ENCODE peak calls at places on chromosomes 11 and 22, in five cellular contexts. L is kidney epithelial cell, H is heart left ventricle, M is AG04450, W is psoas muscle. E is an unnamed sample.

GRCh38 chr22:44595841-44596341 is 97.9 kb upstream of the RTL6 start:
- DNase-seq in M (no peak), H (no peak), W (no peak), L (peak; percentile 47), E (no peak)

GRCh38 chr11:129460714-129461113 is 85.1 kb downstream of the BARX2 start:
- DNase-seq in M (no peak), W (no peak), L (no peak), H (no peak), E (no peak)

GRCh38 chr22:50551160-50551752 is 5.6 kb downstream of the KLHDC7B start:
- DNase-seq in M (no peak), W (no peak), L (no peak), H (no peak), E (no peak)

GRCh38 chr11:132125855-132126841 is 755.7 kb downstream of the NTM start:
- DNase-seq in H (no peak), W (peak; percentile 22), M (no peak), L (no peak), E (no peak)

GRCh38 chr11:121393855-121394254 is 58.3 kb upstream of the SORL1 start:
- DNase-seq in H (no peak), M (no peak), W (no peak), L (no peak), E (no peak)

GRCh38 chr11:11313426-11313825 is 39.6 kb downstream of the CSNK2A3 start:
- DNase-seq in M (no peak), H (no peak), W (peak; percentile 29), L (peak; percentile 45), E (peak; percentile 59)

GRCh38 chr11:70669871-70670683 is 271.7 kb downstream of the CTTN start:
- DNase-seq in W (no peak), M (no peak), L (no peak), H (no peak), E (no peak)

GRCh38 chr11:61733120-61733978 is 19.1 kb upstream of the MYRF start:
- DNase-seq in H (peak; percentile 87), W (peak; percentile 87), M (peak; percentile 44), L (no peak), E (peak; percentile 35)

GRCh38 chr11:115497303-115497702 is 6.9 kb downstream of the CADM1 start:
- DNase-seq in W (no peak), L (no peak), M (no peak), H (no peak), E (no peak)
- H3K4me3 ChIP-seq in W (no peak overlapping the region), L (no peak overlapping the region), M (no peak overlapping the region), H (no peak overlapping the region), E (no peak overlapping the region)

GRCh38 chr11:122656631-122657101 is 1.1 kb downstream of the UBASH3B start:
- DNase-seq in L (no peak), H (peak; percentile 44), M (no peak), W (peak; percentile 35), E (no peak)
- TF ChIP-seq CTCF in L (no peak), H (no peak), M (peak; percentile 19), W (no peak), E (no peak)

DNA sequence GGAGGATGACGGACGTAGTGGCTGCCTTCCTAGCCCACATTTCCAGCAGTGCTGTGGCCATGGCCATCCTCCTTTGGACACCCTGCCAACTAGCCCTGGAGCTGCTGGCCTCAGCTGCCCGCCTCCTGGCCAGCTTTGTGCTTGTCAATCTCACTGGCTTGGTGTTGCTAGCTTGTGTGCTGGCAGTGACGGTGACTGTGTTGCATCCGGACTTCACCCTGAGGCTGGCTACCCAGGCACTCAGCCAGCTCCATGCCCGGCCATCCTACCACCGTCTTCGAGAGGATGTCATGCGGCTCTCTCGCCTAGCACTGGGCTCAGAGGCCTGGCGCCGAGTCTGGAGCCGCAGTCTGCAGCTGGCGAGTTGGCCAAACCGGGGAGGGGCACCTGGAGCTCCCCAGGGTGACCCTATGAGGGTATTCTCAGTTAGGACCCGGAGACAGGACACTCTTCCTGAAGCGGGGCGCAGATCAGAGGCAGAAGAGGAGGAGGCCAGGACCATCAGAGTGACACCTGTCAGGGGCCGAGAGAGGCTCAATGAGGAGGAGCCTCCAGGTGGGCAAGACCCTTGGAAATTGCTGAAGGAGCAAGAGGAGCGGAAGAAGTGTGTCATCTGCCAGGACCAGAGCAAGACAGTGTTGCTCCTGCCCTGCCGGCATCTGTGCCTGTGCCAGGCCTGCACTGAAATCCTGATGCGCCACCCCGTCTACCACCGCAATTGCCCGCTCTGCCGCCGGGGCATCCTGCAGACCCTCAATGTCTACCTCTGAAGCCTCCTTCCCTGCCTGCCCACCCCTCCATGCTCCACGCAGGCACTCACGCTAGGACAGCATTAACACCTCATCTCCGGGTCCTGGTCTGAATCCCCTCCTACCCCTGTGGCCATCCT is 1.6 kb downstream of the RNF26 start:
- DNase-seq in L (no peak), H (no peak), W (peak; percentile 69), M (no peak), E (no peak)
- H3K4me3 ChIP-seq in L (peak overlapping the region; percentile 85), H (peak overlapping the region; percentile 95), W (peak overlapping the region; percentile 94), M (peak overlapping the region; percentile 94), E (peak overlapping the region; percentile 82)

DNA sequence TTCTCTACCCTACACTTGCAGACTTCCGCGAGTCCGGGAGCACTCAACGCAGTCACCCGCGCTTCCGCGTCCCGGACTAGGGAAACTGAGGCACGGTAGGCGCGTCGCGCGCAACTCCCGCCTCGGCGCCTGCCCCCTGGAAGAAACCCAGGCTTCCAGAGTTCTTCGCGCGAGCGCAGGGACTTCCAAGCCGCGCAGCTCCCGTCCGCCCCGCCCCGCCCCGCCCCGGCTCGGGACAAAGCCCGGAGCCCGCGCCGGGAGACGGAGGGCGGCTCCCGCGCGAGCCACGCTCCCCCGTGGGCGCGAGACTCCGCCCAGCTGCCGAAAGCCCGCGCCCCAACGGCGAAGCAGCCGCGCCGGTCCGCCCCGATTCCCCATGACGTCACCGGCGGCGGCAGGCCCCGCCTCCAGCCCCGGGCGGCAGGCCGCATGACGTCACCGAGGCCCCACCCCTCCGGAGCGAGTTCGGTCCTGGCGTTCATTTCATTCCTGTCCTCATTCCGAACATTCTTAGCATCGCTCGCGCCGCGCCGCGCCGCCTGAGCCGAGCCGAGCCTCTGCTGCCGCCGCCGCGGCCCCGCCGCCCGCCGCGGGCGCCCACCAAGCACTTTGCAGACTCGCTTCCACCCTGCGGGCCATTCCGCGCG is at the start of gene TEAD1:
- DNase-seq in M (peak; percentile 93), H (peak; percentile 96), W (peak; percentile 96), L (peak; percentile 64), E (peak; percentile 83)
- TF ChIP-seq CTCF in M (no peak), H (no peak), W (no peak), L (no peak), E (no peak)

DNA sequence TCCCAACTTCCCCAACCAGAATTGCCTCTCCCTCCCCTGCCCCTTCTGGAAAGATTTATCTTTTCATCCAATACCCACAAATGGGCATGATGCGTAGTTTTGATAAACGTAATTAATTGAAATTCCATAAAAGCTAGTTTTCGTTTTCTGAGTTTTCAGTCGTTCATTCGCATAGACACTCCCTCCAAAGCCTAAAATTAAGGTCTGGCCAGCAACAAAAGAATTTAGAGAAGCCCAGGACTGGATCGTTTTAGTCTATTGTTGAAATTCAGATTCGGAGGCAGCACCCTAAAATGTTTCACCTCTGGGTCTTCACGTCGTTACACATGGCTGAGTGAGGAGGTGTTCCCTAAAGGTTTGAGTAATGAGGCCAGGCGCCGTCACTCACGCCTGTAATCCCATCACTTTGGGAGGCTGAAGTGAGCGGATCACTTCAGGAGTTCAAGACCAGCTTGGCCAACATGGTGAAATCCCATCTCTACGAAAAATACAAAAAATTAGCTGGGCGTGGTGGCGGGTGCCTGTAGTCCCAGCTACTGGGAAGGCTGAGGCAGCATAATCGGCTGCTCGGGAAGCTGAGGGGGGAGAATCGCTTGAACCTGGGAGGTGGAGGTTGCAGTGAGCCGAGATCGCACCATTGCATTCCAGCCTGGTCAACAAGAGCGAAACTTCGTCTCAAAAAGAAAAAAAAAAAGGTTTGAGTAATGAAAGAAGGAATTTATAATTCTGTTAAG is 589 bp upstream of the NDUFC2 start:
- DNase-seq in H (no peak), M (no peak), W (no peak), L (no peak), E (no peak)
- H3K4me3 ChIP-seq in H (peak overlapping the region; percentile 97), M (peak overlapping the region; percentile 86), W (peak overlapping the region; percentile 81), L (peak overlapping the region; percentile 67), E (peak overlapping the region; percentile 97)

E was measured in AG09309.